ENCODE peak calls at places on chromosomes 5 and 9, in nine cellular contexts. H is activated CD4-positive, alpha-beta T cell treated with anti-CD3 and anti-CD28 coated beads for 24 hours; G is Calu3; Q is iPS-NIHi11; K is cardiac fibroblast; S is SHP77; U is brain microvascular endothelial cell; J is CD4-positive, CD25-positive, alpha-beta regulatory T cell; V is A549. W is an unnamed sample.

GRCh38 chr5:149162401-149163084 is 21.2 kb downstream of the ABLIM3 start:
- DNase-seq in V (no peak), S (no peak), Q (no peak), K (no peak), U (peak), H (no peak), G (peak), J (no peak), W (no peak)

GRCh38 chr5:135221187-135221473 is 177.9 kb downstream of the MACROH2A1 start:
- DNase-seq in K (no peak), H (no peak), Q (no peak), S (no peak), G (no peak), J (no peak), U (no peak), V (no peak), W (no peak)

GRCh38 chr9:131503626-131504465 is 1.1 kb downstream of the POMT1 start:
- DNase-seq in U (no peak), H (peak), V (peak), G (peak), S (no peak), J (peak), Q (no peak), K (no peak), W (peak)

GRCh38 chr9:129146441-129146933 is 31.6 kb downstream of the IER5L start:
- DNase-seq in J (no peak), V (no peak), Q (no peak), S (no peak), H (no peak), K (peak), G (no peak), U (no peak), W (no peak)

GRCh38 chr9:100724932-100725331 is 147.1 kb downstream of the CAVIN4 start:
- DNase-seq in K (no peak), V (no peak), U (no peak), G (no peak), J (no peak), Q (no peak), S (no peak), H (no peak), W (no peak)

GRCh38 chr5:96976-97640 is 5.1 kb downstream of the PLEKHG4B start:
- DNase-seq in V (no peak), K (no peak), G (no peak), U (no peak), H (no peak), S (no peak), Q (no peak), J (no peak), W (no peak)

GRCh38 chr5:142244440-142244839 is 80.4 kb downstream of the SPRY4 start:
- DNase-seq in V (no peak), K (no peak), Q (no peak), J (no peak), G (no peak), S (no peak), H (no peak), U (no peak), W (no peak)

GRCh38 chr9:137919649-137920101 is 42.1 kb downstream of the CACNA1B start:
- DNase-seq in S (no peak), H (no peak), G (no peak), U (no peak), V (no peak), J (no peak), Q (no peak), K (no peak), W (no peak)

GRCh38 chr5:143134900-143135299 is 268.6 kb downstream of the NR3C1 start:
- DNase-seq in K (no peak), S (no peak), J (no peak), U (no peak), H (no peak), V (no peak), G (no peak), Q (no peak), W (no peak)

GRCh38 chr5:73515232-73515631 is 17.0 kb downstream of the BTF3 start:
- DNase-seq in K (no peak), G (peak), J (no peak), V (no peak), S (no peak), Q (no peak), H (no peak), U (no peak), W (no peak)

GRCh38 chr5:86155763-86156162 is 462.0 kb upstream of the COX7C start:
- DNase-seq in K (no peak), V (no peak), H (no peak), S (no peak), Q (no peak), J (no peak), G (no peak), U (no peak), W (no peak)

GRCh38 chr9:97895695-97896332 is 26.5 kb downstream of the TRMO start:
- DNase-seq in U (peak), J (peak), G (no peak), K (peak), S (no peak), Q (peak), V (peak), H (no peak), W (peak)

GRCh38 chr9:30995951-30996738 is 1388.3 kb upstream of the ACO1 start:
- DNase-seq in U (no peak), J (no peak), G (no peak), Q (no peak), V (no peak), H (no peak), K (no peak), S (no peak), W (no peak)

GRCh38 chr9:134635431-134636141 is 6.0 kb upstream of the COL5A1 start:
- DNase-seq in Q (no peak), G (no peak), H (no peak), V (no peak), S (no peak), U (no peak), K (no peak), J (no peak), W (no peak)

GRCh38 chr5:175796536-175797499 is 74.6 kb upstream of the CPLX2 start:
- DNase-seq in J (peak), G (peak), Q (peak), U (peak), H (peak), V (peak), K (peak), S (peak), W (peak)

GRCh38 chr5:142308358-142308757 is 16.5 kb downstream of the SPRY4 start:
- DNase-seq in U (no peak), K (no peak), H (no peak), J (no peak), Q (no peak), G (no peak), S (no peak), V (no peak), W (no peak)

GRCh38 chr5:171418982-171419662 is at the start of gene FGF18:
- DNase-seq in S (no peak), K (peak), U (peak), H (no peak), Q (peak), G (peak), J (peak), V (peak), W (peak)

GRCh38 chr5:138900281-138900965 is 25.3 kb upstream of the LRRTM2 start:
- DNase-seq in Q (no peak), S (no peak), H (no peak), J (peak), V (no peak), G (no peak), K (peak), U (peak), W (no peak)

GRCh38 chr9:1005043-1005667 is 28.7 kb downstream of the DMRT3 start:
- DNase-seq in K (peak), Q (peak), V (peak), U (peak), H (no peak), G (peak), S (no peak), J (peak), W (peak)

GRCh38 chr9:30765318-30765717 is 1619.1 kb upstream of the ACO1 start:
- DNase-seq in U (no peak), V (no peak), S (no peak), Q (no peak), J (no peak), K (no peak), G (no peak), H (no peak), W (no peak)

GRCh38 chr5:75617746-75618352 is 6.6 kb downstream of the ANKDD1B start:
- DNase-seq in Q (no peak), K (peak), G (no peak), V (no peak), J (no peak), S (no peak), H (no peak), U (peak), W (no peak)

GRCh38 chr5:143938230-143938629 is 126.3 kb downstream of the HMHB1 start:
- DNase-seq in G (no peak), H (no peak), U (no peak), J (no peak), Q (no peak), S (no peak), K (no peak), V (no peak), W (no peak)

GRCh38 chr5:174793684-174794328 is 69.4 kb downstream of the MSX2 start:
- DNase-seq in G (peak), U (peak), Q (peak), J (peak), H (peak), K (peak), V (no peak), S (peak), W (peak)

GRCh38 chr9:124781967-124782660 is 5.2 kb downstream of the OLFML2A start:
- DNase-seq in V (no peak), K (no peak), U (no peak), Q (no peak), J (no peak), S (no peak), G (no peak), H (no peak), W (no peak)

GRCh38 chr5:6166698-6167394 is 211.5 kb downstream of the MED10 start:
- DNase-seq in G (no peak), Q (no peak), H (no peak), J (peak), U (no peak), V (no peak), S (no peak), K (no peak), W (no peak)

GRCh38 chr5:149761461-149761860 is 31.4 kb downstream of the PPARGC1B start:
- DNase-seq in V (no peak), J (no peak), K (no peak), G (no peak), H (no peak), S (no peak), Q (no peak), U (no peak), W (no peak)

GRCh38 chr5:54363669-54364068 is 53.3 kb upstream of the ARL15 start:
- DNase-seq in G (no peak), H (no peak), Q (no peak), U (no peak), K (no peak), S (no peak), V (no peak), J (no peak), W (no peak)

GRCh38 chr5:142674438-142675210 is 11.3 kb downstream of the FGF1 start:
- DNase-seq in J (no peak), U (peak), V (no peak), G (no peak), Q (no peak), K (peak), S (no peak), H (no peak), W (no peak)

GRCh38 chr5:127957183-127957582 is 126.4 kb upstream of the SLC12A2 start:
- DNase-seq in J (no peak), U (peak), V (peak), H (no peak), K (peak), S (no peak), G (peak), Q (peak), W (no peak)

GRCh38 chr9:108787664-108788048 is 68.1 kb downstream of the ACTL7B start:
- DNase-seq in J (no peak), S (no peak), V (no peak), Q (no peak), K (no peak), G (no peak), H (no peak), U (no peak), W (no peak)

GRCh38 chr5:15203376-15203775 is 296.6 kb upstream of the FBXL7 start:
- DNase-seq in Q (no peak), H (no peak), S (no peak), K (no peak), J (no peak), U (peak), V (no peak), G (no peak), W (no peak)

GRCh38 chr5:177426566-177427210 is at the start of gene GRK6:
- DNase-seq in Q (peak), J (peak), S (no peak), H (no peak), K (no peak), G (peak), V (peak), U (peak), W (peak)

GRCh38 chr5:151075698-151076331 is 5.0 kb downstream of the TNIP1 start:
- DNase-seq in S (no peak), K (no peak), V (no peak), U (peak), Q (no peak), G (peak), J (no peak), H (no peak), W (no peak)

GRCh38 chr5:109691248-109691574 is 1.5 kb downstream of the MAN2A1 start:
- DNase-seq in U (no peak), Q (no peak), K (no peak), J (peak), G (no peak), S (no peak), H (no peak), V (no peak), W (no peak)

W was measured in erythroblast.